ENCODE peak calls at places on chromosome X, in seven cellular contexts. Z is K562, J is GM23338, I is Panc1, A is HCT116, L is GM12878, O is HepG2. X is an unnamed sample.

GRCh38 chrX:74242050-74242449 is 61.9 kb upstream of the ZCCHC13 start:
- ATAC-seq in Z (no peak), J (no peak), I (no peak), A (peak; percentile 75), L (no peak), O (peak; percentile 92), X (peak; percentile 28)

GRCh38 chrX:25125483-25125882 is 109.7 kb upstream of the ARX start:
- ATAC-seq in Z (no peak), J (no peak), I (no peak), A (no peak), L (no peak), O (peak; percentile 66), X (no peak)

GRCh38 chrX:74434336-74434735 is 13.0 kb downstream of the SLC16A2 start:
- ATAC-seq in Z (no peak), J (no peak), I (no peak), A (no peak), L (no peak), O (no peak), X (no peak)

GRCh38 chrX:97517763-97518162 is 634.1 kb downstream of the RPA4 start:
- ATAC-seq in Z (no peak), J (no peak), I (no peak), A (no peak), L (no peak), O (no peak), X (no peak)

GRCh38 chrX:118423558-118423957 is 72.1 kb upstream of the DOCK11 start:
- ATAC-seq in Z (no peak), J (no peak), I (no peak), A (no peak), L (peak; percentile 98), O (no peak), X (no peak)

GRCh38 chrX:17654116-17654515 is 83.2 kb upstream of the SCML1 start:
- ATAC-seq in Z (no peak), J (no peak), I (no peak), A (no peak), L (peak; percentile 31), O (no peak), X (no peak)

GRCh38 chrX:53239474-53239873 is 14.5 kb upstream of the KDM5C start:
- ATAC-seq in Z (peak; percentile 87), J (peak; percentile 79), I (peak; percentile 52), A (peak; percentile 91), L (peak; percentile 88), O (peak; percentile 80), X (no peak)

GRCh38 chrX:53056292-53056691 is 7.7 kb downstream of the GPR173 start:
- ATAC-seq in Z (no peak), J (no peak), I (no peak), A (no peak), L (no peak), O (no peak), X (no peak)

GRCh38 chrX:63561425-63561824 is 210.3 kb upstream of the SPIN4 start:
- ATAC-seq in Z (peak; percentile 65), J (peak; percentile 18), I (peak; percentile 68), A (peak; percentile 52), L (no peak), O (peak; percentile 59), X (no peak)

GRCh38 chrX:139909716-139910115 is 23.1 kb downstream of the ATP11C start:
- ATAC-seq in Z (no peak), J (no peak), I (no peak), A (no peak), L (peak; percentile 76), O (no peak), X (no peak)

GRCh38 chrX:109934935-109935334 is 68.0 kb upstream of the TMEM164 start:
- ATAC-seq in Z (no peak), J (no peak), I (no peak), A (no peak), L (no peak), O (no peak), X (no peak)

GRCh38 chrX:107982356-107982755 is at the start of gene TEX13B:
- ATAC-seq in Z (no peak), J (no peak), I (no peak), A (no peak), L (no peak), O (no peak), X (no peak)

GRCh38 chrX:2262679-2263055 is 238.1 kb downstream of the DHRSX start:
- ATAC-seq in Z (peak; percentile 38), J (peak; percentile 81), I (no peak), A (no peak), L (peak; percentile 31), O (peak; percentile 40), X (no peak)

GRCh38 chrX:17668929-17669328 is 68.4 kb upstream of the SCML1 start:
- ATAC-seq in Z (no peak), J (no peak), I (no peak), A (no peak), L (no peak), O (no peak), X (no peak)

GRCh38 chrX:109990582-109991276 is 12.2 kb upstream of the TMEM164 start:
- ATAC-seq in Z (no peak), J (no peak), I (no peak), A (no peak), L (no peak), O (no peak), X (no peak)

GRCh38 chrX:63503541-63503940 is 152.4 kb upstream of the SPIN4 start:
- ATAC-seq in Z (no peak), J (peak; percentile 96), I (no peak), A (no peak), L (no peak), O (no peak), X (no peak)

GRCh38 chrX:5959286-5959685 is 269.4 kb downstream of the NLGN4X start:
- ATAC-seq in Z (no peak), J (no peak), I (no peak), A (no peak), L (no peak), O (no peak), X (no peak)

GRCh38 chrX:136273986-136274385 is 22.8 kb upstream of the MAP7D3 start:
- ATAC-seq in Z (no peak), J (no peak), I (no peak), A (no peak), L (no peak), O (no peak), X (no peak)

GRCh38 chrX:78109458-78109857 is 5.4 kb downstream of the PGK1 start:
- ATAC-seq in Z (no peak), J (no peak), I (no peak), A (no peak), L (no peak), O (no peak), X (no peak)

GRCh38 chrX:40244980-40245379 is 147.2 kb upstream of the BCOR start:
- ATAC-seq in Z (peak; percentile 44), J (peak; percentile 51), I (no peak), A (peak; percentile 79), L (no peak), O (no peak), X (no peak)

GRCh38 chrX:110317079-110317819 is 636 bp downstream of the AMMECR1 start:
- ATAC-seq in Z (peak; percentile 53), J (peak; percentile 53), I (peak; percentile 64), A (peak; percentile 39), L (peak; percentile 48), O (peak; percentile 66), X (peak; percentile 9)

GRCh38 chrX:72314242-72314641 is 8.5 kb upstream of the CITED1 start:
- ATAC-seq in Z (no peak), J (no peak), I (no peak), A (no peak), L (no peak), O (no peak), X (no peak)

GRCh38 chrX:23815376-23815775 is 32.4 kb downstream of the SAT1 start:
- ATAC-seq in Z (no peak), J (no peak), I (no peak), A (no peak), L (no peak), O (no peak), X (no peak)
- TF ChIP-seq POLR2AphosphoS5 in Z (no peak), J (no peak), I (no peak), A (no peak), L (no peak), O (no peak), X (no peak)

GRCh38 chrX:48918644-48919340 is at the start of gene PIM2:
- ATAC-seq in Z (peak; percentile 89), J (peak; percentile 72), I (peak; percentile 90), A (peak; percentile 86), L (peak; percentile 83), O (peak; percentile 88), X (peak; percentile 91)
- H3K4me1 ChIP-seq in Z (peaks cover 38% of the 10 kb centered on the region), J (peaks cover 36% of the 10 kb centered on the region), I (peaks cover 8% of the 10 kb centered on the region), A (peaks cover 19% of the 10 kb centered on the region), L (peaks cover 9% of the 10 kb centered on the region), O (peaks cover 31% of the 10 kb centered on the region), X (no peaks in the 10 kb centered on the region)

DNA sequence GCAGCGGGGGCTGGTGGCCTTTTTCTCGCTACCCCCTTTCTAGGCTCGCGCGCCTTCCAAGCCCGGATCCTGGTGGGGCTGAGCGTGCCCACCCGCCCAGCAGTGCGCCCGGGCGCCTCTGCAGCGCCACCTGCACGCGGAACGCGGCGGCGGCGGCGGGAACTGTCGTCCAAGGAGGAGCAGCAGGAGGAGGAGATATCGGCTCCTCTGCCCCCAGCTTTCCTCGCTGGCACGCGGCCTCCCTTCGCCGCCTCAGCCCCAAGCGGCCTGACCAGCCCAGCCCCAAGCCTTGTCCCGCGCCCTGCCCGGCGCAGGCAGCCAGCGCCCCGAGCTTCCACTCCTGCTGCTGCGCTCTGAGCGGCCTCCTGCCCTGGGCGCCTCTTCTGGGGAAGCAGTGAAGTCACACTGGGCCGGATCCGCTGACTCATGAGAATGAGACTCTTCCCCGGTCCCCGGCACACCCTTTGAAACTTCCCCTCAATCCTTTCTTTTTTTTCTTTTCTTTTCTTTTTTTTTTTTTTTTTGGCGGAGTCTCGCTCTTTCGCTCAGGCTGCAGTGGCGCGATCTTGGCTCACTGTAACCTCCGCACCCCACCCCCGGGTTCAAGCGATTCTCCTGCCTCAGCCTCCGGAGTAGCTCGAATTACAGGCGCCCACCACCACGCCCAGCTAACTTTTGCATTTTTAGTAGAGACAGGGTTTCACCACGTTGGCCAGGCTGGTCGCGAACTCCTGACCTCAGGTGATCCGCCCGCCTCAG is 10.6 kb upstream of the ELF4 start:
- ATAC-seq in Z (peak; percentile 91), J (peak; percentile 82), I (peak; percentile 84), A (peak; percentile 87), L (peak; percentile 89), O (peak; percentile 87), X (peak; percentile 75)
- TF ChIP-seq POLR2AphosphoS5 in Z (peak; percentile 42), J (no peak), I (no peak), A (no peak), L (no peak), O (no peak), X (peak; percentile 21)

DNA sequence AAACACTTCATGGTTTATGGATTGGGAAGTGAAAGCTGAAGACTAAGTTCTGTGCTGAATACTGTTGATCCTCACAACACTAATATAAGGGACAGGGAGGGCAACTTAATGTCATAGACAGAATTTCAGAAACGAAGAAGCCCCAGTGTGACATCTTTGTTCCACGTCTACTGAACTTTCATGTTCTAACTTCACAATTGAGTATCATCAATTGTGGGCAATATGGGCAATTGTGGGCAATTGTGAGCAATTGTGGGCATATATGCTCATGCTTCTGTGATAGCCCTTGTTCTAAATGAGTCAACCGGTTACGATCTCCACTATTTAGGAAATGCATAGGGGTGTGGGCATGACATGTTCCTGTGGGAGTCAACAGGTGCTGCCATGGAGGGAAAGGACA is 33.7 kb downstream of the CYBB start:
- ATAC-seq in Z (no peak), J (no peak), I (no peak), A (no peak), L (peak; percentile 40), O (no peak), X (no peak)
- H3K4me1 ChIP-seq in Z (no peaks in the 10 kb centered on the region), J (no peaks in the 10 kb centered on the region), I (no peaks in the 10 kb centered on the region), A (no peaks in the 10 kb centered on the region), L (peaks cover 27% of the 10 kb centered on the region), O (no peaks in the 10 kb centered on the region), X (no peaks in the 10 kb centered on the region)

GRCh38 chrX:23667239-23668177 is at the start of gene PRDX4:
- ATAC-seq in Z (peak; percentile 94), J (peak; percentile 93), I (peak; percentile 94), A (peak; percentile 85), L (peak; percentile 83), O (peak; percentile 94), X (peak; percentile 96)
- TF ChIP-seq POLR2AphosphoS5 in Z (peak; percentile 60), J (peak; percentile 43), I (peak; percentile 52), A (peak; percentile 83), L (peak; percentile 79), O (peak; percentile 56), X (peak; percentile 49)